ENCODE peak calls at places on chromosomes 16 and 17, in five cellular contexts. L is M059J, N is germinal center, R is NCI-H2227 treated with DMSO at 0.1 percent for 48 hours, D is progenitor cell of endocrine pancreas. H is an unnamed sample.

GRCh38 chr17:80512233-80512632 is 32.4 kb upstream of the RPTOR start:
- DNase-seq in D (no peak), R (no peak), N (no peak), L (peak; percentile 80), H (no peak)

GRCh38 chr17:20095366-20096080 is 86.4 kb downstream of the SPECC1 start:
- DNase-seq in N (no peak), R (peak; percentile 27), D (peak; percentile 24), L (peak; percentile 53), H (no peak)

GRCh38 chr16:35687781-35688180 is 2228.4 kb downstream of the TP53TG3F start:
- DNase-seq in L (no peak), D (no peak), N (no peak), R (no peak), H (no peak)

GRCh38 chr16:85390511-85391174 is 222.5 kb upstream of the GSE1 start:
- DNase-seq in N (no peak), R (peak; percentile 44), L (peak; percentile 97), D (no peak), H (no peak)

GRCh38 chr17:42456223-42457106 is 2.2 kb upstream of the ATP6V0A1 start:
- DNase-seq in R (no peak), N (peak; percentile 47), D (no peak), L (peak; percentile 73), H (peak; percentile 80)

GRCh38 chr17:8468988-8469387 is 33.3 kb downstream of the NDEL1 start:
- DNase-seq in N (no peak), D (no peak), L (no peak), R (no peak), H (no peak)

GRCh38 chr17:65438708-65439294 is 122.6 kb downstream of the AXIN2 start:
- DNase-seq in D (no peak), L (peak; percentile 75), R (no peak), N (no peak), H (no peak)

GRCh38 chr16:28106467-28106866 is 43.0 kb upstream of the GSG1L start:
- DNase-seq in D (no peak), L (no peak), R (peak; percentile 76), N (no peak), H (no peak)

GRCh38 chr17:73430848-73431247 is 119.0 kb upstream of the CDC42EP4 start:
- DNase-seq in L (peak; percentile 29), N (no peak), D (no peak), R (no peak), H (no peak)

GRCh38 chr17:61591018-61591417 is at the start of gene NACA2:
- DNase-seq in R (no peak), D (no peak), N (no peak), L (no peak), H (no peak)

GRCh38 chr16:50939356-50939755 is 197.5 kb downstream of the CYLD start:
- DNase-seq in D (no peak), L (no peak), R (no peak), N (no peak), H (no peak)

GRCh38 chr16:50841081-50841886 is 99.4 kb downstream of the CYLD start:
- DNase-seq in N (peak; percentile 46), L (no peak), D (peak; percentile 8), R (no peak), H (peak; percentile 28)

GRCh38 chr17:7992924-7993323 is 9.5 kb upstream of the GUCY2D start:
- DNase-seq in D (no peak), N (no peak), R (no peak), L (peak; percentile 27), H (peak; percentile 25)

GRCh38 chr16:12067714-12068401 is 91.3 kb downstream of the SNX29 start:
- DNase-seq in L (peak; percentile 76), N (peak; percentile 83), R (peak; percentile 88), D (peak; percentile 37), H (peak; percentile 66)

GRCh38 chr16:75281826-75282225 is 30.4 kb upstream of the BCAR1 start:
- DNase-seq in L (peak; percentile 75), R (no peak), N (no peak), D (no peak), H (no peak)

GRCh38 chr17:19755392-19755791 is 7.3 kb upstream of the ALDH3A1 start:
- DNase-seq in N (no peak), R (no peak), L (no peak), D (no peak), H (no peak)

GRCh38 chr17:69574257-69575197 is 160.0 kb downstream of the MAP2K6 start:
- DNase-seq in D (no peak), N (no peak), R (no peak), L (no peak), H (no peak)

GRCh38 chr17:76251478-76252039 is 11.3 kb upstream of the RNF157 start:
- DNase-seq in L (peak; percentile 61), N (no peak), R (no peak), D (no peak), H (no peak)

GRCh38 chr16:22323173-22323997 is 26.2 kb downstream of the POLR3E start:
- DNase-seq in L (no peak), D (no peak), N (no peak), R (no peak), H (no peak)

GRCh38 chr17:44972953-44973352 is 4.8 kb upstream of the C1QL1 start:
- DNase-seq in N (no peak), D (no peak), L (peak; percentile 96), R (no peak), H (no peak)

GRCh38 chr16:716250-716607 is 1.3 kb downstream of the METRN start:
- DNase-seq in L (peak; percentile 87), D (peak; percentile 57), R (no peak), N (no peak), H (no peak)

GRCh38 chr17:37301288-37301687 is 74.5 kb upstream of the C17orf78 start:
- DNase-seq in D (no peak), R (no peak), N (no peak), L (no peak), H (no peak)

GRCh38 chr17:46147167-46147749 is 46.0 kb downstream of the KANSL1 start:
- DNase-seq in N (no peak), D (no peak), R (no peak), L (no peak), H (no peak)

GRCh38 chr17:58537266-58537665 is 22.8 kb upstream of the MTMR4 start:
- DNase-seq in D (no peak), N (no peak), R (no peak), L (peak; percentile 8), H (no peak)

H was measured in CD4-positive, alpha-beta memory T cell.